ENCODE peak calls at places on chromosomes 12 and 14, in ten cellular contexts. K, R, C, E, Z, D, B, I, Q and O are unnamed samples. For H3K4me1, the result is how much of the 10 kb centered on the place peaks cover.

GRCh38 chr12:12392428-12392827 is 35.5 kb downstream of the BORCS5 start:
- DNase-seq in D (no peak), C (no peak), R (no peak), Q (no peak), E (no peak), Z (no peak), K (no peak), B (no peak), I (no peak), O (no peak)

GRCh38 chr14:79016828-79017505 is 846.8 kb downstream of the NRXN3 start:
- DNase-seq in B (no peak), E (peak), D (no peak), Q (no peak), Z (no peak), K (no peak), R (no peak), I (peak), C (peak), O (no peak)

GRCh38 chr14:54691525-54692260 is 124.8 kb downstream of the SAMD4A start:
- DNase-seq in D (peak), I (peak), K (peak), Q (peak), R (peak), B (peak), E (no peak), Z (no peak), C (peak), O (peak)

GRCh38 chr14:22535126-22535525 is 53.9 kb downstream of the DAD1 start:
- DNase-seq in E (no peak), Z (no peak), K (no peak), B (no peak), C (no peak), Q (no peak), I (no peak), R (no peak), D (no peak), O (no peak)

GRCh38 chr14:75422169-75422568 is 5.7 kb upstream of the JDP2 start:
- DNase-seq in B (no peak), E (peak), I (peak), Z (no peak), R (no peak), D (no peak), C (no peak), K (no peak), Q (no peak), O (no peak)

GRCh38 chr14:81953419-81953818 is 419.8 kb upstream of the SEL1L start:
- DNase-seq in K (no peak), Z (no peak), I (no peak), Q (no peak), B (no peak), C (no peak), E (no peak), R (no peak), D (no peak), O (no peak)

GRCh38 chr14:70955543-70956480 is 48.6 kb downstream of the PCNX1 start:
- DNase-seq in B (peak), R (no peak), D (no peak), Z (no peak), C (peak), I (peak), E (no peak), K (no peak), Q (no peak), O (no peak)

GRCh38 chr12:58629376-58629775 is 290.9 kb downstream of the LRIG3 start:
- DNase-seq in B (no peak), D (no peak), Z (no peak), I (no peak), C (no peak), E (peak), K (no peak), Q (no peak), R (no peak), O (no peak)

GRCh38 chr12:117890137-117890536 is 78.7 kb downstream of the KSR2 start:
- DNase-seq in C (no peak), B (peak), Q (no peak), D (no peak), Z (no peak), R (no peak), K (no peak), E (no peak), I (peak), O (no peak)

GRCh38 chr12:66290716-66291200 is 11.5 kb upstream of the HELB start:
- DNase-seq in D (peak), Z (no peak), I (no peak), C (no peak), K (no peak), R (no peak), B (no peak), E (no peak), Q (no peak), O (no peak)

GRCh38 chr14:93859957-93860356 is 67.2 kb upstream of the FAM181A start:
- DNase-seq in K (no peak), R (no peak), B (no peak), Z (no peak), D (no peak), I (peak), Q (peak), E (no peak), C (peak), O (no peak)

GRCh38 chr14:72666610-72667009 is 227.3 kb downstream of the DPF3 start:
- DNase-seq in K (no peak), R (no peak), Q (no peak), E (peak), I (peak), C (no peak), D (no peak), Z (no peak), B (no peak), O (no peak)

GRCh38 chr12:57576613-57577160 is 14.3 kb upstream of the PIP4K2C start:
- DNase-seq in D (no peak), Q (no peak), R (no peak), I (no peak), C (no peak), K (no peak), E (no peak), Z (no peak), B (no peak), O (no peak)

GRCh38 chr12:9975614-9976013 is 4.4 kb downstream of the CLEC12A start:
- DNase-seq in Z (no peak), E (no peak), Q (no peak), C (no peak), K (no peak), D (no peak), I (no peak), R (no peak), B (no peak), O (no peak)

GRCh38 chr12:49923035-49923644 is 19.4 kb upstream of the FAIM2 start:
- DNase-seq in Q (peak), K (peak), R (no peak), C (no peak), I (no peak), Z (no peak), D (no peak), E (no peak), B (no peak), O (no peak)

DNA sequence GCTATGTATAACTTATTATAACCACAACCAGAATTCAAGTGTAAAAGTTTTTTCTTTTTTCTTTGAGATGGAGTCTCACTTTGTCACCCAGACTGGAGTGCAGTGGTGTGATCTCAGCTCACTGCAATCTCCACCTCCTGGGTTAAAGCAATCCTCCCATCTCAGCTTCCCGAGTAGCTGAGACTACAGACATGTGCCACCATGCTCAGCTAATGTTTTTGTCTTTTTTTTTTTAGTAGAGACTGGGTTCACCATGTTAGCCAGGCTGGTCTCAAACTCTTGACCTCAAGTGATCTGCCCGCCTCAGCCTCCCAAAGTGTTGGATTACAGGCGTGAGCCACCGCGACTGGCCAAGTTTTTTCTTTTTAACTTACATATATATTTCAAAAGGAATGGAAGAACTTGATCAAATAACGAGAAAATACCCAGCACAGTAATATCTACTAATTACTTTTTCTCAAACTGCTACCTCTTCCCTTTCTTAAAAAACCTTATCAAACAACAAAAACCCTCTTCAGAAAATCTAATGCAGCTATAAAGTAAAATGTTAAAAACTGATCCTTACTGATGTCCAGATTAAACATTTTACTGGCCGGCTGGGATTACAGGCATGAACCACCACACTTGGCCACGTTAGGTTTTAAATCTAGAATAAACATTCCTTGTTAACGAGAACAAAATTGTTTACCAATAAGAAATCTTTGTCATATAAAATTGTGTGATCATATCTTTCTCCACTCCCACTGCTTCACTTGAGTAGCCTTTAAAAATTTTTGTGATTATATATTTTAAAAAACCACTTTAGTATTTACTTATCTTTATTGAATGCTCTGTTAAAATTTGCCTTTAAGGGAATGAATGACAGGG is 41.3 kb upstream of the WDR89 start:
- DNase-seq in C (no peak), R (no peak), B (no peak), I (no peak), Q (no peak), E (no peak), K (no peak), Z (no peak), D (no peak), O (no peak)
- H3K27ac ChIP-seq in C (no peak), R (no peak), B (no peak), I (no peak), Q (no peak), E (no peak), K (no peak), Z (no peak), D (no peak), O (no peak)

DNA sequence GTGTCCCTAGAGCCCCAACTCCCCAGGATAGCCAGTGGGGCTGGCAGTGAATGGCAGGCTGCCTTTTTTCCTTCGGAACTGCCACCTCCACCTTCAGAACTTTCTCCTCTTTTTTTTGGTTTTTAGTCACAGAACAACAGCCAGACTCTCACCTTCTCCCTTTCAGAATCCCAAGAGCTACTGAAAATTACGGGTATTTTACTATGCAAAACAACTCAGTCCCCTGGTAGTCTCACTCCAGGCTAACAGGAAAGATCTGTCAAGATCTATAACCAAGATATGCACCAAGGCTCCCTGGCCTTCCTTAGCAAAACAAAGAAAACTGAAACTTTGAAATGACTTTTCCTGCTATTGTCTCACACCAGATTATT is 12.5 kb downstream of the PLEKHG6 start:
- DNase-seq in I (no peak), D (no peak), Q (no peak), E (no peak), R (no peak), B (peak), K (no peak), C (no peak), Z (no peak), O (no peak)
- H3K4me1 ChIP-seq in I (under half), D (under half), Q (under half), E (under half), R (under half), B (under half), K (under half), C (under half), Z (under half), O (half or more)

GRCh38 chr14:89503458-89503996 is 86.5 kb upstream of the FOXN3 start:
- DNase-seq in B (peak), Q (no peak), Z (no peak), E (no peak), K (no peak), I (no peak), C (no peak), R (no peak), D (no peak), O (no peak)

GRCh38 chr14:89507521-89507920 is 90.5 kb upstream of the FOXN3 start:
- DNase-seq in K (no peak), R (no peak), Q (no peak), B (no peak), E (peak), D (peak), Z (peak), I (peak), C (no peak), O (no peak)

GRCh38 chr14:89502966-89503365 is 85.9 kb upstream of the FOXN3 start:
- DNase-seq in R (no peak), I (no peak), B (no peak), K (no peak), D (no peak), Z (no peak), Q (no peak), E (no peak), C (no peak), O (no peak)

GRCh38 chr14:89504084-89504483 is 87.1 kb upstream of the FOXN3 start:
- DNase-seq in D (no peak), Q (no peak), R (no peak), Z (no peak), E (no peak), C (no peak), K (no peak), B (no peak), I (peak), O (no peak)

DNA sequence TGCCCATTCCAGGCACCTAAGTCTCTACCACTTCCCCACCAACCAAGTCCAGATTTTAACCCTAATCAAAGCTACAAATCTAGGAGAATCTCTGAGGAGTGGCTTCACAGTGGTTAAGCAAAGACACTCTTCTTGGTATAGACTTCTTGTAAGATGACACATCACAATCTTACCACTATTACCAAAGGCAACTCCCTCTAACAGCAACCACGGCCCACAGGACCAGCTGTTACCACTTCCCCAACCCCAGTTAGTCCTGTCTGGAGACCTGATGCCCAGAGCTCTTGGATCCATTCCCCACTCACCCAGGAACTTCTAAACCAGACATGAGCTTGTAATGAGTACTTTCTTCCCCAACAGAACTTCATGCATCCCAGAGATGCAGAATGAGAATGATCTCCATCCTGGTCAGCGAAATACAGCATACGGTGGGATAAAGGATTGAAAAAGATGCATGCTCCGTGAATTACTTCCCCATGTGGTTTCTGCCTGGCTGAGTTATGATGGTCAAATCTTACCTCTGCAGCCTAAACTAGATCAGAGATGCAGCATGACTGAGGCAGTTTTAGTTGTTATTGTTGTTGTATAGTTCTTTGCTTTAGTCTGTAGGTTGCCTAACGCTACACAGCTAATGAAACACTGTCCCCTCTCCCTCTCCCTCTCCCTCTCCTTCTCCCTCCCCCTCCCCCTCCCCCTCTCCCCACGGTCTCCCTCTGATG is 87.7 kb upstream of the FOXN3 start:
- DNase-seq in D (no peak), B (no peak), Q (no peak), Z (peak), R (no peak), K (no peak), E (peak), I (peak), C (no peak), O (no peak)
- H3K27ac ChIP-seq in D (no peak), B (no peak), Q (no peak), Z (no peak), R (no peak), K (no peak), E (peak), I (peak), C (no peak), O (no peak)

GRCh38 chr14:64723691-64724577 is 19.7 kb downstream of the PLEKHG3 start:
- DNase-seq in Z (no peak), Q (no peak), R (no peak), K (no peak), E (no peak), C (no peak), I (no peak), B (no peak), D (peak), O (peak)
- H3K4me1 ChIP-seq in Z (under half), Q (under half), R (under half), K (under half), E (half or more), C (under half), I (under half), B (under half), D (under half), O (half or more)

GRCh38 chr14:23630687-23631086 is 5.5 kb upstream of the DHRS2 start:
- DNase-seq in D (no peak), C (no peak), Z (no peak), K (no peak), I (no peak), Q (no peak), R (no peak), E (no peak), B (no peak), O (no peak)

GRCh38 chr14:23633160-23633701 is 2.9 kb upstream of the DHRS2 start:
- DNase-seq in D (no peak), K (no peak), E (no peak), Z (no peak), I (no peak), B (no peak), Q (no peak), R (no peak), C (peak), O (no peak)

GRCh38 chr14:23631702-23632460 is 4.3 kb upstream of the DHRS2 start:
- DNase-seq in D (peak), I (peak), Z (peak), E (peak), R (peak), C (peak), B (peak), K (peak), Q (peak), O (peak)

GRCh38 chr14:23631234-23631633 is 4.9 kb upstream of the DHRS2 start:
- DNase-seq in C (no peak), B (no peak), Z (no peak), E (no peak), I (no peak), D (no peak), K (no peak), R (no peak), Q (no peak), O (no peak)

DNA sequence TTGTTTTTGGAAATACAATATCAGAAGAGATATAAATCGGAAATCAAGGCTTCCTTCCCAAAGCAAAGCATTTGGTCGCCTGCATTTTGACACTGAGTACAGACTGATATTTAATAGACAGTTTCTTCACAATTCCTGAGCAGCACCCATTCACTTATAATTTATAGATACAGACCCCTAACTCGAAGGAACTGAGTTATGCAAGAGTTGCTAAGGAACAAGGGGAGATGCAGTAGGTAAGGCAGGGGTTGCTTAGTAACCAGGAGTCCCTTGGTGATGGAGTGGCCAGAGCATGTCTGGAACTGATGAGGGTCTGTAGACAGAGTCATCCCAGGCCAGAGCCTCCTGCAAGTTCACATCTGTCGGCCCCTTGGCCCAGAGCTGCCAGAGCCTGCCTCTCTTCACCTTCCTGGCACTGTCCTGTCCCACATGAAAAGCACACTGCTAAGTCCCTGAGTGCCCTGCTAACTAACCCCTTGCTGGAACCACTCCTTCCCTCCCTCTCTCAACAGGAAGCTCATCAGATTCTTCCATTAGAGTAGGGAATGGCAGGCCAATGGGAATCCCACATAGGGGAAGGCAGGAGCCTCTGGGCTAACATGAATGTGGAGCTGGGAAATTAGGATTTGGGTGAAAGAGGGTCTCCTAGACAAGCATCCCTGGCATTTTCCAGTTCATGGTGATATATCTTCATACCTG is 3.6 kb upstream of the DHRS2 start:
- DNase-seq in Z (no peak), B (no peak), R (no peak), K (no peak), D (no peak), I (no peak), Q (no peak), E (no peak), C (no peak), O (no peak)
- H3K27ac ChIP-seq in Z (no peak), B (no peak), R (no peak), K (no peak), D (no peak), I (no peak), Q (no peak), E (no peak), C (no peak), O (no peak)

GRCh38 chr12:94193623-94194022 is 45.2 kb downstream of the PLXNC1 start:
- DNase-seq in D (no peak), R (no peak), I (no peak), B (no peak), Z (no peak), K (no peak), E (no peak), Q (no peak), C (no peak), O (no peak)

GRCh38 chr12:94193168-94193567 is 44.8 kb downstream of the PLXNC1 start:
- DNase-seq in D (no peak), B (peak), K (no peak), R (no peak), Q (no peak), C (no peak), I (no peak), Z (no peak), E (no peak), O (no peak)

GRCh38 chr12:94192506-94192905 is 44.1 kb downstream of the PLXNC1 start:
- DNase-seq in Q (no peak), R (no peak), C (no peak), B (no peak), D (no peak), I (no peak), Z (no peak), E (no peak), K (no peak), O (no peak)

GRCh38 chr12:94198469-94198868 is 50.1 kb downstream of the PLXNC1 start:
- DNase-seq in I (no peak), Q (no peak), K (no peak), D (peak), B (no peak), E (no peak), C (no peak), Z (no peak), R (no peak), O (no peak)

GRCh38 chr12:94195483-94195882 is 47.1 kb downstream of the PLXNC1 start:
- DNase-seq in Q (no peak), R (no peak), E (no peak), K (no peak), I (no peak), Z (no peak), C (no peak), B (no peak), D (no peak), O (no peak)
- H3K4me1 ChIP-seq in Q (under half), R (under half), E (under half), K (under half), I (under half), Z (under half), C (under half), B (under half), D (under half), O (under half)

GRCh38 chr12:120997448-120997847 is 18.8 kb downstream of the C12orf43 start:
- DNase-seq in K (no peak), E (no peak), D (no peak), I (no peak), Q (no peak), B (no peak), R (no peak), C (no peak), Z (no peak), O (no peak)

GRCh38 chr12:121000530-121000929 is 15.8 kb downstream of the C12orf43 start:
- DNase-seq in I (no peak), K (no peak), B (no peak), E (no peak), D (no peak), C (no peak), R (no peak), Q (peak), Z (no peak), O (no peak)

GRCh38 chr12:120996133-120996746 is 17.9 kb downstream of the HNF1A start:
- DNase-seq in Q (no peak), B (no peak), C (no peak), R (no peak), Z (no peak), E (no peak), I (no peak), D (no peak), K (no peak), O (no peak)

GRCh38 chr12:120999191-121000120 is 16.8 kb downstream of the C12orf43 start:
- DNase-seq in B (no peak), Q (no peak), D (no peak), Z (no peak), E (peak), I (peak), K (no peak), C (no peak), R (no peak), O (no peak)

GRCh38 chr12:120998435-120998834 is 17.9 kb downstream of the C12orf43 start:
- DNase-seq in R (no peak), Z (no peak), K (no peak), D (no peak), Q (no peak), C (no peak), E (no peak), B (no peak), I (no peak), O (no peak)
- H3K27ac ChIP-seq in R (no peak), Z (no peak), K (no peak), D (no peak), Q (no peak), C (no peak), E (no peak), B (no peak), I (no peak), O (no peak)